ENCODE peak calls at places on chromosome 1, in nine cellular contexts. One of them, this sample, is unnamed. For H3K27me3, the result is how much of the 10 kb centered on the place peaks cover.

GRCh38 chr1:245153081-245153644 is 1.6 kb upstream of the KIF26B start:
- DNase-seq in BE2C: peak
- DNase-seq in PC-3: peak
- DNase-seq in pancreas: peak
- DNase-seq in CD8-positive, alpha-beta T cell: peak
- DNase-seq in iPS DF 6.9: no peak
- DNase-seq in suprapubic skin: no peak
- DNase-seq in ovary: peak
- DNase-seq in naive thymus-derived CD4-positive, alpha-beta T cell: peak
- DNase-seq in this sample: no peak

GRCh38 chr1:84772428-84772943 is 82.2 kb upstream of the SSX2IP start:
- DNase-seq in naive thymus-derived CD4-positive, alpha-beta T cell: peak
- DNase-seq in suprapubic skin: no peak
- DNase-seq in PC-3: peak
- DNase-seq in pancreas: peak
- DNase-seq in iPS DF 6.9: peak
- DNase-seq in ovary: peak
- DNase-seq in CD8-positive, alpha-beta T cell: peak
- DNase-seq in BE2C: peak
- DNase-seq in this sample: no peak

GRCh38 chr1:85344256-85344694 is 67.8 kb upstream of the BCL10 start:
- DNase-seq in suprapubic skin: no peak
- DNase-seq in CD8-positive, alpha-beta T cell: no peak
- DNase-seq in pancreas: peak
- DNase-seq in naive thymus-derived CD4-positive, alpha-beta T cell: no peak
- DNase-seq in ovary: no peak
- DNase-seq in BE2C: peak
- DNase-seq in PC-3: peak
- DNase-seq in iPS DF 6.9: peak
- DNase-seq in this sample: peak

GRCh38 chr1:73910466-73910865 is 287.5 kb downstream of the LRRIQ3 start:
- DNase-seq in CD8-positive, alpha-beta T cell: no peak
- DNase-seq in iPS DF 6.9: no peak
- DNase-seq in ovary: no peak
- DNase-seq in pancreas: no peak
- DNase-seq in naive thymus-derived CD4-positive, alpha-beta T cell: no peak
- DNase-seq in suprapubic skin: no peak
- DNase-seq in PC-3: no peak
- DNase-seq in BE2C: no peak
- DNase-seq in this sample: no peak

GRCh38 chr1:224851210-224851849 is 78.1 kb upstream of the DNAH14 start:
- DNase-seq in ovary: peak
- DNase-seq in BE2C: peak
- DNase-seq in suprapubic skin: no peak
- DNase-seq in iPS DF 6.9: no peak
- DNase-seq in PC-3: peak
- DNase-seq in pancreas: peak
- DNase-seq in CD8-positive, alpha-beta T cell: peak
- DNase-seq in naive thymus-derived CD4-positive, alpha-beta T cell: peak
- DNase-seq in this sample: peak

GRCh38 chr1:209427277-209427676 is 156.2 kb upstream of the CAMK1G start:
- DNase-seq in BE2C: no peak
- DNase-seq in pancreas: no peak
- DNase-seq in PC-3: no peak
- DNase-seq in suprapubic skin: no peak
- DNase-seq in CD8-positive, alpha-beta T cell: no peak
- DNase-seq in iPS DF 6.9: no peak
- DNase-seq in naive thymus-derived CD4-positive, alpha-beta T cell: no peak
- DNase-seq in ovary: no peak
- DNase-seq in this sample: no peak

GRCh38 chr1:43306688-43307457 is 6.1 kb downstream of the TIE1 start:
- DNase-seq in naive thymus-derived CD4-positive, alpha-beta T cell: no peak
- DNase-seq in pancreas: peak
- DNase-seq in CD8-positive, alpha-beta T cell: no peak
- DNase-seq in PC-3: no peak
- DNase-seq in suprapubic skin: no peak
- DNase-seq in ovary: no peak
- DNase-seq in BE2C: no peak
- DNase-seq in iPS DF 6.9: no peak
- DNase-seq in this sample: peak

GRCh38 chr1:15178571-15179484 is 25.3 kb downstream of the TMEM51 start:
- DNase-seq in naive thymus-derived CD4-positive, alpha-beta T cell: no peak
- DNase-seq in PC-3: peak
- DNase-seq in CD8-positive, alpha-beta T cell: no peak
- DNase-seq in ovary: peak
- DNase-seq in pancreas: peak
- DNase-seq in iPS DF 6.9: no peak
- DNase-seq in suprapubic skin: no peak
- DNase-seq in BE2C: no peak
- DNase-seq in this sample: no peak

GRCh38 chr1:155186266-155186954 is 12.8 kb downstream of the TRIM46 start:
- DNase-seq in BE2C: no peak
- DNase-seq in naive thymus-derived CD4-positive, alpha-beta T cell: no peak
- DNase-seq in iPS DF 6.9: no peak
- DNase-seq in CD8-positive, alpha-beta T cell: no peak
- DNase-seq in ovary: no peak
- DNase-seq in pancreas: peak
- DNase-seq in suprapubic skin: no peak
- DNase-seq in PC-3: no peak
- DNase-seq in this sample: no peak

GRCh38 chr1:174217787-174218574 is 58.7 kb downstream of the RABGAP1L start:
- DNase-seq in CD8-positive, alpha-beta T cell: no peak
- DNase-seq in iPS DF 6.9: no peak
- DNase-seq in ovary: no peak
- DNase-seq in BE2C: no peak
- DNase-seq in suprapubic skin: no peak
- DNase-seq in pancreas: no peak
- DNase-seq in PC-3: peak
- DNase-seq in naive thymus-derived CD4-positive, alpha-beta T cell: no peak
- DNase-seq in this sample: no peak

GRCh38 chr1:16151200-16151708 is 4.6 kb downstream of the EPHA2 start:
- DNase-seq in naive thymus-derived CD4-positive, alpha-beta T cell: no peak
- DNase-seq in iPS DF 6.9: no peak
- DNase-seq in suprapubic skin: no peak
- DNase-seq in CD8-positive, alpha-beta T cell: no peak
- DNase-seq in ovary: no peak
- DNase-seq in BE2C: no peak
- DNase-seq in PC-3: no peak
- DNase-seq in pancreas: no peak
- DNase-seq in this sample: no peak

GRCh38 chr1:212916395-212917133 is 33.8 kb upstream of the VASH2 start:
- DNase-seq in PC-3: no peak
- DNase-seq in suprapubic skin: no peak
- DNase-seq in BE2C: peak
- DNase-seq in ovary: no peak
- DNase-seq in iPS DF 6.9: peak
- DNase-seq in naive thymus-derived CD4-positive, alpha-beta T cell: no peak
- DNase-seq in pancreas: no peak
- DNase-seq in CD8-positive, alpha-beta T cell: no peak
- DNase-seq in this sample: peak

GRCh38 chr1:156426015-156426414 is 57.0 kb downstream of the RHBG start:
- DNase-seq in iPS DF 6.9: no peak
- DNase-seq in ovary: no peak
- DNase-seq in BE2C: no peak
- DNase-seq in pancreas: no peak
- DNase-seq in PC-3: no peak
- DNase-seq in CD8-positive, alpha-beta T cell: no peak
- DNase-seq in naive thymus-derived CD4-positive, alpha-beta T cell: no peak
- DNase-seq in suprapubic skin: no peak
- DNase-seq in this sample: no peak

GRCh38 chr1:156422602-156423091 is 53.6 kb downstream of the RHBG start:
- DNase-seq in pancreas: no peak
- DNase-seq in CD8-positive, alpha-beta T cell: no peak
- DNase-seq in ovary: no peak
- DNase-seq in BE2C: no peak
- DNase-seq in iPS DF 6.9: no peak
- DNase-seq in suprapubic skin: no peak
- DNase-seq in naive thymus-derived CD4-positive, alpha-beta T cell: no peak
- DNase-seq in PC-3: peak
- DNase-seq in this sample: no peak

GRCh38 chr1:156421939-156422601 is 53.1 kb downstream of the RHBG start:
- DNase-seq in pancreas: no peak
- DNase-seq in ovary: no peak
- DNase-seq in naive thymus-derived CD4-positive, alpha-beta T cell: no peak
- DNase-seq in iPS DF 6.9: no peak
- DNase-seq in PC-3: no peak
- DNase-seq in CD8-positive, alpha-beta T cell: no peak
- DNase-seq in BE2C: no peak
- DNase-seq in suprapubic skin: no peak
- DNase-seq in this sample: no peak

GRCh38 chr1:156421062-156421938 is 52.3 kb downstream of the RHBG start:
- DNase-seq in ovary: peak
- DNase-seq in pancreas: peak
- DNase-seq in naive thymus-derived CD4-positive, alpha-beta T cell: no peak
- DNase-seq in suprapubic skin: no peak
- DNase-seq in BE2C: peak
- DNase-seq in PC-3: peak
- DNase-seq in CD8-positive, alpha-beta T cell: peak
- DNase-seq in iPS DF 6.9: no peak
- DNase-seq in this sample: peak

DNA sequence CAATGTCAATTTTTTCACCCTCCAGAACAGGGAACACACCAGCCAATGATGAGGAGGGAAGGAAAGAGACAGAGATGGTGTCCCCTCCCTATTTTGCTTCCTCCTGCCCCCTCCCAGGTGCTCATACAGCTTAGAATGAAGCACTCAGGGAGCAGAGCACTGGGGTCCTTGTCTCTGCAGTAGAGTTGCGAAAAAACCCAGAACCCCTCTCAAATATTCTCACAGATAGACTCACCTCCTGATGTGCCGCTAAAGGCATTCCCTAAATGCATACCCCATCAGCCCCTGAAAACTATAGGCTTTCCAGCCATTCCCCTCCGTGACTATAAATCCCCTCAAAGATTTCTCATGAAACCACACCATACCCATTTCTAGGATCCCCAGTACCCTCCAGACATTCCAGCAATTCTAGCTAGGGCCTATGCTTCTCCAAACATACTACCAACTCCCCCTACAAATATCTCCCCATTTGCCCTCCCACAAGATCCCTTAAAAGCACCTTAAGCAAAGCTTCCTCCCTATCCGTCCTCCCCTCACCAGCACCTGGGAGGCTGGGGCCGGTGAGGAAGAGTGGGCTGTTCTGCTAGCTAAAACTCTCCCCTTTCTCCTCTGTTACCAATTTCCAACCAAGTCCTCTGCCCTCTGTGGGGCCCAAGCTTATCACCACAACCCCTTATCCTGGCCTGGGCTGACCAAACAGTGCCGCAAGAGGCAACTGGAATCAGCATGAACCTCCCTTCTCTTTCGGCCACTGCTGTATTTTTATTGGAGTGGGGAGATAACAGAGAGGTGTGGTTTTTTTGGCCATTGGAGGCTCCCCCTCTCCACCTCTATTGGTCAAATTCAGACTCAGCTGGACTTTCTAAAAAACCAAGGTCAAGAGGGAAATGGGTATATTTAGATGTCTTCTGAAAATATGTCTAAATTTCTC is 54.7 kb downstream of the RHBG start:
- DNase-seq in BE2C: no peak
- DNase-seq in CD8-positive, alpha-beta T cell: no peak
- DNase-seq in suprapubic skin: no peak
- DNase-seq in iPS DF 6.9: no peak
- DNase-seq in ovary: no peak
- DNase-seq in naive thymus-derived CD4-positive, alpha-beta T cell: no peak
- DNase-seq in pancreas: no peak
- DNase-seq in PC-3: no peak
- DNase-seq in this sample: no peak
- H3K27me3 ChIP-seq in BE2C: under half
- H3K27me3 ChIP-seq in CD8-positive, alpha-beta T cell: under half
- H3K27me3 ChIP-seq in suprapubic skin: half or more
- H3K27me3 ChIP-seq in iPS DF 6.9: half or more
- H3K27me3 ChIP-seq in ovary: under half
- H3K27me3 ChIP-seq in naive thymus-derived CD4-positive, alpha-beta T cell: under half
- H3K27me3 ChIP-seq in pancreas: under half
- H3K27me3 ChIP-seq in PC-3: half or more
- H3K27me3 ChIP-seq in this sample: half or more

GRCh38 chr1:30879940-30880339 is 28.6 kb downstream of the SDC3 start:
- DNase-seq in BE2C: no peak
- DNase-seq in CD8-positive, alpha-beta T cell: no peak
- DNase-seq in ovary: no peak
- DNase-seq in naive thymus-derived CD4-positive, alpha-beta T cell: no peak
- DNase-seq in suprapubic skin: no peak
- DNase-seq in pancreas: peak
- DNase-seq in PC-3: peak
- DNase-seq in iPS DF 6.9: peak
- DNase-seq in this sample: no peak

GRCh38 chr1:30879126-30879786 is 29.3 kb downstream of the SDC3 start:
- DNase-seq in ovary: no peak
- DNase-seq in iPS DF 6.9: no peak
- DNase-seq in BE2C: no peak
- DNase-seq in naive thymus-derived CD4-positive, alpha-beta T cell: no peak
- DNase-seq in PC-3: peak
- DNase-seq in suprapubic skin: no peak
- DNase-seq in pancreas: peak
- DNase-seq in CD8-positive, alpha-beta T cell: no peak
- DNase-seq in this sample: no peak

GRCh38 chr1:30881266-30882181 is 27.0 kb downstream of the SDC3 start:
- DNase-seq in naive thymus-derived CD4-positive, alpha-beta T cell: no peak
- DNase-seq in PC-3: no peak
- DNase-seq in iPS DF 6.9: no peak
- DNase-seq in CD8-positive, alpha-beta T cell: no peak
- DNase-seq in suprapubic skin: no peak
- DNase-seq in pancreas: peak
- DNase-seq in ovary: no peak
- DNase-seq in BE2C: peak
- DNase-seq in this sample: no peak

GRCh38 chr1:30878559-30878958 is 30.0 kb downstream of the SDC3 start:
- DNase-seq in PC-3: no peak
- DNase-seq in CD8-positive, alpha-beta T cell: no peak
- DNase-seq in pancreas: no peak
- DNase-seq in iPS DF 6.9: no peak
- DNase-seq in suprapubic skin: no peak
- DNase-seq in BE2C: no peak
- DNase-seq in naive thymus-derived CD4-positive, alpha-beta T cell: no peak
- DNase-seq in ovary: no peak
- DNase-seq in this sample: no peak

GRCh38 chr1:30880631-30881155 is 27.9 kb downstream of the SDC3 start:
- DNase-seq in pancreas: peak
- DNase-seq in naive thymus-derived CD4-positive, alpha-beta T cell: no peak
- DNase-seq in ovary: no peak
- DNase-seq in PC-3: no peak
- DNase-seq in CD8-positive, alpha-beta T cell: no peak
- DNase-seq in BE2C: no peak
- DNase-seq in iPS DF 6.9: no peak
- DNase-seq in suprapubic skin: no peak
- DNase-seq in this sample: no peak
- H3K27me3 ChIP-seq in pancreas: under half
- H3K27me3 ChIP-seq in naive thymus-derived CD4-positive, alpha-beta T cell: under half
- H3K27me3 ChIP-seq in ovary: under half
- H3K27me3 ChIP-seq in PC-3: under half
- H3K27me3 ChIP-seq in CD8-positive, alpha-beta T cell: under half
- H3K27me3 ChIP-seq in BE2C: under half
- H3K27me3 ChIP-seq in iPS DF 6.9: under half
- H3K27me3 ChIP-seq in suprapubic skin: under half
- H3K27me3 ChIP-seq in this sample: under half

GRCh38 chr1:914253-914890 is 9.4 kb upstream of the SAMD11 start:
- DNase-seq in ovary: no peak
- DNase-seq in suprapubic skin: no peak
- DNase-seq in pancreas: peak
- DNase-seq in PC-3: no peak
- DNase-seq in iPS DF 6.9: no peak
- DNase-seq in CD8-positive, alpha-beta T cell: no peak
- DNase-seq in naive thymus-derived CD4-positive, alpha-beta T cell: no peak
- DNase-seq in BE2C: no peak
- DNase-seq in this sample: peak
- H3K27me3 ChIP-seq in ovary: under half
- H3K27me3 ChIP-seq in suprapubic skin: half or more
- H3K27me3 ChIP-seq in pancreas: under half
- H3K27me3 ChIP-seq in PC-3: under half
- H3K27me3 ChIP-seq in iPS DF 6.9: under half
- H3K27me3 ChIP-seq in CD8-positive, alpha-beta T cell: under half
- H3K27me3 ChIP-seq in naive thymus-derived CD4-positive, alpha-beta T cell: under half
- H3K27me3 ChIP-seq in BE2C: under half
- H3K27me3 ChIP-seq in this sample: half or more

GRCh38 chr1:157108448-157108847 is 8.8 kb upstream of the ETV3L start:
- DNase-seq in ovary: no peak
- DNase-seq in PC-3: no peak
- DNase-seq in suprapubic skin: no peak
- DNase-seq in pancreas: no peak
- DNase-seq in iPS DF 6.9: no peak
- DNase-seq in BE2C: no peak
- DNase-seq in CD8-positive, alpha-beta T cell: no peak
- DNase-seq in naive thymus-derived CD4-positive, alpha-beta T cell: no peak
- DNase-seq in this sample: no peak
- H3K27me3 ChIP-seq in ovary: under half
- H3K27me3 ChIP-seq in PC-3: under half
- H3K27me3 ChIP-seq in suprapubic skin: under half
- H3K27me3 ChIP-seq in pancreas: under half
- H3K27me3 ChIP-seq in iPS DF 6.9: under half
- H3K27me3 ChIP-seq in BE2C: under half
- H3K27me3 ChIP-seq in CD8-positive, alpha-beta T cell: under half
- H3K27me3 ChIP-seq in naive thymus-derived CD4-positive, alpha-beta T cell: under half
- H3K27me3 ChIP-seq in this sample: under half